ENCODE peak calls at places on chromosome 5, in seven cellular contexts. A, F, G, W, Y, B and X are unnamed samples.

GRCh38 chr5:145847499-145848497 is 12.7 kb upstream of the PRELID2 start:
- DNase-seq in W (no peak), A (no peak), G (peak), Y (no peak), B (no peak), F (no peak), X (no peak)

GRCh38 chr5:36444582-36444999 is 142.9 kb upstream of the RANBP3L start:
- DNase-seq in G (no peak), B (no peak), A (peak), F (peak), W (no peak), Y (no peak), X (peak)

GRCh38 chr5:14726066-14726838 is 61.7 kb downstream of the OTULIN start:
- DNase-seq in B (no peak), Y (no peak), A (no peak), F (no peak), W (no peak), G (peak), X (no peak)

GRCh38 chr5:62284946-62285891 is 20.8 kb upstream of the KIF2A start:
- DNase-seq in Y (no peak), W (no peak), G (no peak), A (no peak), F (no peak), B (no peak), X (no peak)

GRCh38 chr5:141476132-141476909 is 555 bp downstream of the PCDHGC3 start:
- DNase-seq in Y (no peak), G (peak), B (peak), W (peak), A (peak), F (peak), X (peak)

GRCh38 chr5:67746103-67746502 is 469.5 kb upstream of the PIK3R1 start:
- DNase-seq in F (no peak), Y (no peak), B (no peak), G (no peak), W (no peak), A (no peak), X (no peak)

GRCh38 chr5:168947212-168947868 is 353.6 kb downstream of the SLIT3 start:
- DNase-seq in G (peak), W (peak), A (peak), Y (peak), F (peak), B (peak), X (no peak)

GRCh38 chr5:127410906-127411780 is 106.3 kb upstream of the PRRC1 start:
- DNase-seq in F (no peak), A (no peak), W (no peak), B (no peak), G (no peak), Y (no peak), X (no peak)

GRCh38 chr5:32201140-32201539 is 27.0 kb upstream of the GOLPH3 start:
- DNase-seq in A (no peak), F (no peak), B (no peak), W (no peak), Y (no peak), G (peak), X (no peak)

GRCh38 chr5:32852535-32852934 is 141.4 kb downstream of the NPR3 start:
- DNase-seq in B (peak), G (peak), A (peak), F (peak), Y (peak), W (no peak), X (no peak)

GRCh38 chr5:160938532-160938931 is 86.5 kb upstream of the ATP10B start:
- DNase-seq in A (peak), B (no peak), F (peak), Y (no peak), W (no peak), G (no peak), X (no peak)

GRCh38 chr5:178777557-178777956 is 47.1 kb upstream of the ZNF354A start:
- DNase-seq in G (no peak), Y (no peak), A (peak), B (no peak), F (no peak), W (no peak), X (no peak)

GRCh38 chr5:149151717-149152116 is 10.4 kb downstream of the ABLIM3 start:
- DNase-seq in Y (no peak), W (peak), F (no peak), B (no peak), A (no peak), G (peak), X (no peak)

GRCh38 chr5:178854284-178854683 is 5.5 kb upstream of the ZNF354B start:
- DNase-seq in A (no peak), B (no peak), G (no peak), W (no peak), Y (no peak), F (no peak), X (no peak)

GRCh38 chr5:92581249-92581648 is 999.8 kb downstream of the NR2F1-AS1 start:
- DNase-seq in A (no peak), G (no peak), Y (no peak), B (no peak), F (no peak), W (no peak), X (no peak)

GRCh38 chr5:157076558-157076957 is 17.6 kb upstream of the HAVCR1 start:
- DNase-seq in G (peak), Y (no peak), W (no peak), F (no peak), B (no peak), A (peak), X (no peak)

GRCh38 chr5:171588046-171588445 is 168.6 kb downstream of the FGF18 start:
- DNase-seq in F (no peak), G (no peak), A (no peak), B (no peak), W (no peak), Y (no peak), X (no peak)

GRCh38 chr5:122999947-123000563 is 36.5 kb downstream of the PPIC start:
- DNase-seq in W (peak), B (peak), Y (peak), A (peak), G (no peak), F (peak), X (no peak)

GRCh38 chr5:135154197-135154596 is 120.2 kb upstream of the PITX1 start:
- DNase-seq in B (no peak), Y (no peak), G (peak), F (no peak), W (no peak), A (no peak), X (peak)

GRCh38 chr5:149488645-149489306 is 62.5 kb downstream of the CSNK1A1 start:
- DNase-seq in F (no peak), A (no peak), G (no peak), W (no peak), B (no peak), Y (no peak), X (peak)

GRCh38 chr5:60844429-60844890 is 391 bp upstream of the ELOVL7 start:
- DNase-seq in Y (no peak), W (no peak), B (no peak), G (peak), A (no peak), F (no peak), X (no peak)

GRCh38 chr5:172509405-172509781 is 55.1 kb upstream of the SH3PXD2B start:
- DNase-seq in G (no peak), B (peak), A (no peak), Y (no peak), F (peak), W (no peak), X (peak)

GRCh38 chr5:132656774-132657355 is 1.1 kb upstream of the IL13 start:
- DNase-seq in Y (no peak), A (no peak), F (no peak), W (no peak), G (no peak), B (no peak), X (no peak)

GRCh38 chr5:93717162-93717561 is 24.2 kb downstream of the POU5F2 start:
- DNase-seq in W (peak), Y (no peak), F (no peak), B (peak), G (peak), A (peak), X (no peak)

GRCh38 chr5:103582364-103582763 is 19.8 kb upstream of the NUDT12 start:
- DNase-seq in F (no peak), W (peak), G (peak), B (no peak), A (peak), Y (no peak), X (no peak)

GRCh38 chr5:53642006-53642405 is 81.6 kb downstream of the NDUFS4 start:
- DNase-seq in B (no peak), G (peak), Y (no peak), F (no peak), W (peak), A (no peak), X (no peak)

DNA sequence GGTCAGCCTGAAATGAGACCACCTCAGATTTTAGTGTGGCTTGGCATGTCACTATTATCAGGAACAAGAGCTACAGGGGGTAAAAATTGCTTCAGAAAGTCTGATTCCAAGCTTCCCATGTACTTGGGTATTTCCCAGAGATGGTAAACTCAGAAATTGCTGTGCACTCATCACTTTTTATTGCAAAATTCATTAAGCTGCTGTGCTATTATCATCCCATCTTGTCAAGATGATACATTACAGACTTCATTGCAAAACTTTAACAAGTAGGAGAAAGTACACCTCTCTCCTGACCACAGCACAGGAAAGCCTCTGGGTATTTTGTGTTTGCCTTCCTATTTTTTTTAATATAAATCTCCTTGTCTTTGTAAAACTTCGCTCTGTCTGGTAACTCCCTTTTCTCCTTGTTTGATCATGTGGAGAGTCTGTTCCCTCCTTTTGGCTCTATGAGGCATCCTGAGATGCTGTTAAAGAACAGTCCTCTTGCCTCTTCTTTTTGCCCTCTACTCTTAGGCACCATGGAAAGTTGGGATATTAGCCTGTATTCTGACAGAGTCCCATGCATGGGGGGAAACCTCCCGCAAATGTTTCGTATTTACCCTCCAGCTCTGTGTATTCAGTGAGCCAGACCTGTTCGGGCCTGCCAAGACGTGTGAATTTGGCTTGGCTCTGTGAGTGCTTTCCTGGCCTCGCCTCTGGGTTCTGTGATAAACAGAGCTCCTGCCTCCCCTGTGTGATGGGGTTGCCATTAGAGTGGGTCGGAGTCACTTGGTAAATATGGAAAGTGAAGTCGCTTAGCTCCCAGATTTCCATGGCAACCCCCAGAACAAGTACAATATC is 260.7 kb downstream of the NR3C1 start:
- DNase-seq in F (peak), W (no peak), B (peak), G (peak), A (no peak), Y (no peak), X (peak)
- TF ChIP-seq POLR2A in F (no peak), W (no peak), B (no peak), G (no peak), A (no peak), Y (no peak), X (no peak)

GRCh38 chr5:180591249-180591887 is at the start of gene SCGB3A1:
- DNase-seq in G (no peak), A (no peak), F (no peak), W (no peak), B (peak), Y (no peak), X (no peak)
- H3K4me3 ChIP-seq in G (no peak), A (no peak), F (peak), W (no peak), B (peak), Y (peak), X (no peak)

GRCh38 chr5:153711755-153712154 is 221.3 kb downstream of the GRIA1 start:
- DNase-seq in F (no peak), B (no peak), Y (no peak), G (peak), W (peak), A (no peak), X (no peak)
- TF ChIP-seq CTCF in F (no peak), B (no peak), Y (no peak), G (peak), W (no peak), A (no peak), X (no peak)

GRCh38 chr5:56119050-56119449 is 114.1 kb downstream of the ANKRD55 start:
- DNase-seq in B (no peak), G (no peak), F (no peak), W (no peak), Y (no peak), A (no peak), X (no peak)

GRCh38 chr5:56112526-56113121 is 117.9 kb upstream of the IL6ST start:
- DNase-seq in G (peak), F (no peak), W (no peak), Y (no peak), B (no peak), A (no peak), X (no peak)

GRCh38 chr5:56115589-56115988 is 117.5 kb downstream of the ANKRD55 start:
- DNase-seq in A (no peak), B (no peak), F (no peak), Y (no peak), W (no peak), G (no peak), X (no peak)

GRCh38 chr5:56111404-56111781 is 116.6 kb upstream of the IL6ST start:
- DNase-seq in Y (no peak), G (no peak), A (no peak), W (no peak), B (no peak), F (no peak), X (no peak)

DNA sequence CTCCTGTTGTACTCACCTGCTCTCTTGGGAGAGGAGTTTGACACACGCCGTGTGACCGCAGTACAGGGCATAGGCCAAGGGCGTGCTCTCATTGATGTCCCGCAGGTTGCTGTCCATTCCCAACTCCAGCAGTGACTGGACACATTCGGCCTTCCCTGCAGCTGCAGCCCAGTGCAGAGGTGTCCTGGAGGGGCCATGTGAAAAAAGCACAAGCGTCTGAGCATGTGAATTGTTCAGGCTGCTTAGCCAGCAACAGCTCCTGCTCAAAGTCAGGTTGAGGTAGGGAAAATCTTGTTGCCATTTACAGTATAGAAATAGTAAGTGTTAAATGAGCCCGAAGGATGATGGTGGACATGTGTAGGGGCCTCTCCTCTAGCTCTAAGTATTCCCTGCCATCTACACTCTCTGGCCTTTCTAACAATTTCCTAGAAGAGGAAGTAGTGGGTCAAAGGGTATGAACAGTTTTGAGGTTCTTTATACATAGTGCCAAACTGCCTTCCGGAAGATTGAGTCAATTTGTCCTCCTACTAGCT is 116.5 kb downstream of the ANKRD55 start:
- DNase-seq in A (no peak), Y (no peak), G (no peak), W (peak), B (peak), F (no peak), X (no peak)
- TF ChIP-seq POLR2A in A (no peak), Y (no peak), G (no peak), W (peak), B (no peak), F (no peak), X (no peak)

DNA sequence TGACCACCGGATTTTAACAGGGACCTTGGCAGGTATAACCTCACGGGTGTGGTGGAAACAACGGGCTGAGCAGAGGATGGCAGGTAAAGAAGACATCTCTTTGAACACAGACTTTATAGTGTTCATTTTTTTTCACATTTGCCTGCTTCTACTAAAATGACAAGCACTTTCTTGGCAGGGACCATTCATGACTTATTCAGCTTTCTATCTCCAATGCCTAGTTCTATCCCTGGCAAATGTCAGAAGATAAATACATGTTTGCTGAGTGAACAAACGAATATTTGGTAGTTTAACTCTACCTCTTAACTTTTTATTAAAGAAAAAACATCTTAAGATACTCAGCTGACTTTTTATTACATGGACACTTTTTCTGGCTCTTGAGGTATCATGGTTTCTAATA is 8.6 kb downstream of the ELL2 start:
- DNase-seq in Y (no peak), W (no peak), A (no peak), F (no peak), B (no peak), G (no peak), X (no peak)
- H3K4me3 ChIP-seq in Y (no peak), W (no peak), A (no peak), F (no peak), B (no peak), G (no peak), X (no peak)